ENCODE peak calls at places on chromosome 19, in ten cellular contexts. L is tibial artery; J is choroid plexus epithelial cell; Q is activated CD4-positive, alpha-beta memory T cell treated with anti-CD3 and anti-CD28 coated beads for 36 hours; V is NCI-H345; E is endothelial cell; G is CD8-positive, alpha-beta memory T cell; S is IMR-90; O is non-pigmented ciliary epithelial cell; D is stimulated activated CD8-positive, alpha-beta memory T cell treated with anti-CD3 and anti-CD28 coated beads, Interleukin-15, amount 100 ng/mL, for 24 hours. C is an unnamed sample.

GRCh38 chr19:56567274-56568120 is at the start of gene ZNF470:
- DNase-seq in J (peak; percentile 93), G (peak; percentile 81), Q (peak; percentile 92), L (peak; percentile 96), S (peak; percentile 87), E (peak; percentile 86), D (peak; percentile 63), V (peak; percentile 91), O (peak; percentile 55), C (peak; percentile 87)

GRCh38 chr19:45079063-45079910 is at the start of gene GEMIN7:
- DNase-seq in V (peak; percentile 67), D (peak; percentile 71), S (peak; percentile 59), L (peak; percentile 72), J (peak; percentile 70), G (peak; percentile 65), Q (peak; percentile 88), E (peak; percentile 84), O (no peak), C (peak; percentile 80)

GRCh38 chr19:48367855-48368254 is 3.7 kb downstream of the SYNGR4 start:
- DNase-seq in G (no peak), S (no peak), L (no peak), E (no peak), J (no peak), O (no peak), Q (no peak), V (no peak), D (no peak), C (no peak)

GRCh38 chr19:5832527-5833216 is 6.8 kb downstream of the FUT6 start:
- DNase-seq in E (no peak), D (no peak), S (no peak), V (no peak), J (no peak), O (no peak), L (no peak), Q (no peak), G (no peak), C (no peak)

GRCh38 chr19:42313096-42313839 is at the start of gene TMEM145:
- DNase-seq in S (peak; percentile 52), E (peak; percentile 53), G (no peak), J (peak; percentile 50), Q (peak; percentile 55), L (no peak), V (peak; percentile 49), D (no peak), O (no peak), C (peak; percentile 38)

GRCh38 chr19:55319786-55320185 is 5.4 kb downstream of the TMEM150B start:
- DNase-seq in E (peak; percentile 74), O (no peak), V (peak; percentile 7), J (peak; percentile 67), Q (no peak), S (peak; percentile 28), G (no peak), L (no peak), D (no peak), C (no peak)

GRCh38 chr19:2289714-2290435 is 7.9 kb upstream of the PEAK3 start:
- DNase-seq in S (no peak), G (no peak), O (no peak), V (no peak), D (no peak), J (no peak), L (no peak), Q (peak; percentile 65), E (no peak), C (peak; percentile 78)

GRCh38 chr19:18223860-18224524 is 2.2 kb downstream of the PDE4C start:
- DNase-seq in V (peak; percentile 8), J (no peak), S (no peak), L (peak; percentile 25), G (no peak), E (peak; percentile 72), O (no peak), D (no peak), Q (peak; percentile 57), C (peak; percentile 18)

GRCh38 chr19:44552324-44552723 is 22.8 kb upstream of the CEACAM20 start:
- DNase-seq in L (no peak), O (no peak), D (no peak), E (peak; percentile 56), Q (peak; percentile 68), G (no peak), V (no peak), J (peak; percentile 26), S (no peak), C (no peak)

GRCh38 chr19:18292460-18292809 is 11.0 kb upstream of the JUND start:
- DNase-seq in L (no peak), J (no peak), O (no peak), V (no peak), D (no peak), S (no peak), Q (peak; percentile 64), G (no peak), E (no peak), C (no peak)

GRCh38 chr19:46492841-46493235 is 2.8 kb downstream of the PNMA8B start:
- DNase-seq in V (no peak), G (no peak), O (no peak), S (no peak), E (no peak), J (no peak), D (no peak), Q (no peak), L (no peak), C (no peak)

GRCh38 chr19:4233282-4233853 is 4.0 kb downstream of the EBI3 start:
- DNase-seq in O (no peak), Q (peak; percentile 84), J (peak; percentile 48), D (peak; percentile 50), L (no peak), G (peak; percentile 49), V (peak; percentile 49), E (peak; percentile 71), S (peak; percentile 8), C (peak; percentile 44)